ENCODE peak calls at places on chromosomes 1 and 21, in eight cellular contexts. U, S, I, O, G, E, D and X are unnamed samples.
A peak's percentile ranks its signal among the peaks of the same experiment; 100 is the strongest.

GRCh38 chr1:59565611-59566410 is 248.9 kb upstream of the HOOK1 start:
- DNase-seq in U (no peak), S (no peak), I (no peak), O (no peak), G (no peak), E (no peak), D (no peak), X (no peak)

GRCh38 chr1:202579806-202580205 is 130.4 kb downstream of the SYT2 start:
- DNase-seq in U (no peak), S (no peak), I (no peak), O (no peak), G (no peak), E (no peak), D (no peak), X (no peak)

GRCh38 chr1:50970508-50970885 is 452 bp downstream of the CDKN2C start:
- DNase-seq in U (no peak), S (no peak), I (no peak), O (no peak), G (no peak), E (no peak), D (no peak), X (no peak)

GRCh38 chr21:15301014-15301413 is 236.2 kb upstream of the NRIP1 start:
- DNase-seq in U (no peak), S (no peak), I (no peak), O (no peak), G (no peak), E (no peak), D (no peak), X (peak; percentile 7)

GRCh38 chr1:93614550-93615200 is 67.0 kb downstream of the BCAR3 start:
- DNase-seq in U (no peak), S (peak; percentile 52), I (no peak), O (no peak), G (peak; percentile 83), E (no peak), D (no peak), X (no peak)

GRCh38 chr1:241518447-241519307 is 878 bp downstream of the FH start:
- DNase-seq in U (peak; percentile 5), S (peak; percentile 64), I (peak; percentile 29), O (peak; percentile 43), G (peak; percentile 26), E (no peak), D (peak; percentile 8), X (peak; percentile 58)

GRCh38 chr1:209879539-209879938 is 51.8 kb downstream of the UTP25 start:
- DNase-seq in U (no peak), S (peak; percentile 19), I (no peak), O (no peak), G (no peak), E (no peak), D (no peak), X (no peak)

GRCh38 chr1:91635763-91636162 is 135.1 kb downstream of the CDC7 start:
- DNase-seq in U (no peak), S (no peak), I (no peak), O (no peak), G (no peak), E (no peak), D (no peak), X (no peak)

GRCh38 chr1:119068427-119068826 is 72.0 kb downstream of the WARS2 start:
- DNase-seq in U (no peak), S (no peak), I (no peak), O (no peak), G (no peak), E (no peak), D (no peak), X (no peak)

GRCh38 chr1:91761303-91761721 is 124.6 kb downstream of the TGFBR3 start:
- DNase-seq in U (no peak), S (no peak), I (no peak), O (no peak), G (no peak), E (no peak), D (no peak), X (no peak)

GRCh38 chr1:21340230-21340564 is 49.9 kb upstream of the ECE1 start:
- DNase-seq in U (no peak), S (peak; percentile 46), I (peak; percentile 73), O (no peak), G (peak; percentile 92), E (no peak), D (no peak), X (no peak)

GRCh38 chr1:202283379-202283844 is 58.3 kb downstream of the UBE2T start:
- DNase-seq in U (no peak), S (peak; percentile 10), I (peak; percentile 98), O (no peak), G (no peak), E (no peak), D (no peak), X (peak; percentile 96)

GRCh38 chr1:232367293-232367692 is 262.6 kb downstream of the SIPA1L2 start:
- DNase-seq in U (no peak), S (no peak), I (no peak), O (no peak), G (no peak), E (no peak), D (no peak), X (no peak)

GRCh38 chr1:210143465-210144062 is 89.0 kb upstream of the SERTAD4 start:
- DNase-seq in U (peak; percentile 40), S (peak; percentile 75), I (no peak), O (peak; percentile 57), G (peak; percentile 39), E (peak; percentile 23), D (peak; percentile 5), X (peak; percentile 89)

GRCh38 chr1:109828756-109829505 is 65.2 kb upstream of the EPS8L3 start:
- DNase-seq in U (no peak), S (no peak), I (no peak), O (no peak), G (no peak), E (no peak), D (no peak), X (no peak)

GRCh38 chr1:177833631-177834030 is 136.2 kb downstream of the SEC16B start:
- DNase-seq in U (no peak), S (no peak), I (no peak), O (no peak), G (no peak), E (no peak), D (no peak), X (no peak)

GRCh38 chr1:150574260-150575071 is 4.9 kb downstream of the MCL1 start:
- DNase-seq in U (no peak), S (peak; percentile 14), I (no peak), O (no peak), G (no peak), E (no peak), D (no peak), X (no peak)

GRCh38 chr1:227321035-227321434 is 2.7 kb upstream of the CDC42BPA start:
- DNase-seq in U (no peak), S (no peak), I (no peak), O (no peak), G (no peak), E (no peak), D (no peak), X (no peak)

GRCh38 chr1:31662463-31662862 is 17.8 kb upstream of the PEF1 start:
- DNase-seq in U (no peak), S (no peak), I (no peak), O (no peak), G (no peak), E (no peak), D (no peak), X (no peak)

GRCh38 chr21:16194851-16195251 is 465.1 kb downstream of the USP25 start:
- DNase-seq in U (no peak), S (no peak), I (no peak), O (no peak), G (no peak), E (no peak), D (no peak), X (peak; percentile 44)

GRCh38 chr1:35657851-35658250 is 16.5 kb upstream of the PSMB2 start:
- DNase-seq in U (no peak), S (no peak), I (no peak), O (no peak), G (no peak), E (no peak), D (no peak), X (no peak)

GRCh38 chr1:244012232-244012631 is 38.9 kb upstream of the ZBTB18 start:
- DNase-seq in U (no peak), S (no peak), I (no peak), O (no peak), G (no peak), E (no peak), D (no peak), X (no peak)

GRCh38 chr1:175673236-175674150 is 69.9 kb downstream of the TNR start:
- DNase-seq in U (no peak), S (no peak), I (no peak), O (no peak), G (no peak), E (no peak), D (no peak), X (no peak)

GRCh38 chr1:175016073-175016722 is 7.0 kb downstream of the MRPS14 start:
- DNase-seq in U (no peak), S (no peak), I (no peak), O (no peak), G (no peak), E (no peak), D (no peak), X (no peak)

GRCh38 chr1:31855038-31855845 is 39.4 kb upstream of the SPOCD1 start:
- DNase-seq in U (no peak), S (peak; percentile 14), I (no peak), O (no peak), G (no peak), E (no peak), D (no peak), X (no peak)

GRCh38 chr1:160024195-160024905 is 7.4 kb downstream of the PIGM start:
- DNase-seq in U (no peak), S (no peak), I (no peak), O (no peak), G (no peak), E (no peak), D (no peak), X (no peak)

GRCh38 chr1:21843208-21843607 is 31.1 kb downstream of the LDLRAD2 start:
- DNase-seq in U (no peak), S (no peak), I (peak; percentile 49), O (no peak), G (no peak), E (no peak), D (no peak), X (no peak)

GRCh38 chr1:23178931-23179330 is 10.3 kb upstream of the LUZP1 start:
- DNase-seq in U (peak; percentile 53), S (peak; percentile 52), I (no peak), O (no peak), G (no peak), E (no peak), D (no peak), X (no peak)

GRCh38 chr1:113742515-113742914 is 16.8 kb downstream of the PHTF1 start:
- DNase-seq in U (no peak), S (no peak), I (no peak), O (no peak), G (no peak), E (no peak), D (no peak), X (peak; percentile 48)

GRCh38 chr1:5915587-5916571 is 76.3 kb downstream of the NPHP4 start:
- DNase-seq in U (peak; percentile 82), S (peak; percentile 42), I (no peak), O (peak; percentile 41), G (no peak), E (no peak), D (no peak), X (peak; percentile 40)

GRCh38 chr1:28801461-28801860 is 10.5 kb upstream of the OPRD1 start:
- DNase-seq in U (no peak), S (no peak), I (no peak), O (no peak), G (no peak), E (no peak), D (no peak), X (no peak)

GRCh38 chr21:15826147-15826780 is 96.5 kb downstream of the USP25 start:
- DNase-seq in U (peak; percentile 25), S (peak; percentile 64), I (no peak), O (no peak), G (no peak), E (no peak), D (no peak), X (peak; percentile 26)

GRCh38 chr1:12556368-12556930 is 61.6 kb downstream of the DHRS3 start:
- DNase-seq in U (no peak), S (no peak), I (peak; percentile 28), O (peak; percentile 76), G (peak; percentile 41), E (no peak), D (no peak), X (no peak)

GRCh38 chr21:31184462-31184861 is 146.2 kb upstream of the KRTAP19-8 start:
- DNase-seq in U (no peak), S (no peak), I (no peak), O (no peak), G (no peak), E (peak; percentile 31), D (peak; percentile 74), X (no peak)